ENCODE peak calls at places on chromosomes 7 and 10, in seven cellular contexts. A, H, J, N, I, P and E are unnamed samples.

GRCh38 chr7:33905389-33906032 is at the start of gene BMPER:
- DNase-seq in P (no peak), I (no peak), N (peak; percentile 49), H (no peak), A (peak; percentile 59), J (peak; percentile 70), E (no peak)

GRCh38 chr10:4691776-4692175 is 134.2 kb upstream of the AKR1E2 start:
- DNase-seq in H (no peak), I (no peak), J (no peak), A (no peak), P (no peak), N (no peak), E (no peak)

GRCh38 chr10:15453462-15453861 is 82.4 kb upstream of the FAM171A1 start:
- DNase-seq in I (no peak), J (no peak), P (no peak), H (no peak), N (no peak), A (no peak), E (no peak)

GRCh38 chr10:72238392-72239175 is 22.5 kb upstream of the ASCC1 start:
- DNase-seq in J (peak; percentile 86), H (no peak), P (no peak), N (no peak), I (no peak), A (no peak), E (no peak)

GRCh38 chr7:93544686-93545085 is 29.8 kb downstream of the CALCR start:
- DNase-seq in N (no peak), I (no peak), J (no peak), P (no peak), H (no peak), A (no peak), E (no peak)

GRCh38 chr10:15719062-15719898 is 442 bp downstream of the ITGA8 start:
- DNase-seq in J (no peak), P (no peak), H (no peak), N (no peak), I (no peak), A (no peak), E (no peak)

GRCh38 chr7:5750026-5750425 is 31.4 kb downstream of the RNF216 start:
- DNase-seq in J (no peak), N (no peak), A (no peak), I (no peak), P (no peak), H (no peak), E (no peak)

GRCh38 chr7:101536232-101536631 is 92.9 kb downstream of the MYL10 start:
- DNase-seq in P (no peak), I (no peak), J (no peak), N (peak; percentile 40), A (no peak), H (no peak), E (no peak)

GRCh38 chr7:108167460-108167859 is 37.3 kb upstream of the LAMB4 start:
- DNase-seq in A (no peak), N (no peak), J (no peak), P (no peak), H (no peak), I (no peak), E (no peak)

GRCh38 chr7:84236398-84236797 is 41.8 kb upstream of the SEMA3A start:
- DNase-seq in I (no peak), N (no peak), P (no peak), H (no peak), J (no peak), A (no peak), E (no peak)

GRCh38 chr7:156151082-156151481 is 338.8 kb upstream of the SHH start:
- DNase-seq in N (no peak), J (no peak), I (no peak), A (peak; percentile 68), H (no peak), P (no peak), E (no peak)

GRCh38 chr7:129825005-129825553 is 127.7 kb downstream of the UBE2H start:
- DNase-seq in H (no peak), I (no peak), A (peak; percentile 89), N (no peak), P (peak; percentile 12), J (peak; percentile 76), E (peak; percentile 68)

GRCh38 chr7:78261302-78261701 is 462.7 kb downstream of the PHTF2 start:
- DNase-seq in J (no peak), A (no peak), P (no peak), H (no peak), N (no peak), I (no peak), E (no peak)

GRCh38 chr10:7301039-7301768 is 109.6 kb downstream of the SFMBT2 start:
- DNase-seq in J (no peak), H (no peak), A (no peak), N (no peak), I (no peak), P (no peak), E (no peak)

GRCh38 chr7:142855756-142856564 is 1.1 kb downstream of the EPHB6 start:
- DNase-seq in N (peak; percentile 52), H (no peak), I (no peak), P (no peak), A (no peak), J (peak; percentile 84), E (peak; percentile 82)

GRCh38 chr10:103967433-103968142 is 648 bp downstream of the SLK start:
- DNase-seq in N (no peak), J (no peak), A (no peak), P (no peak), H (no peak), I (peak; percentile 17), E (no peak)

GRCh38 chr10:29517352-29517923 is 117.3 kb downstream of the SVIL start:
- DNase-seq in H (no peak), I (no peak), J (no peak), N (no peak), A (no peak), P (no peak), E (no peak)

GRCh38 chr7:5452937-5453540 is 29.4 kb upstream of the TNRC18 start:
- DNase-seq in N (no peak), I (no peak), H (no peak), P (no peak), A (no peak), J (no peak), E (no peak)

GRCh38 chr7:25765110-25765509 is 386.9 kb upstream of the NFE2L3 start:
- DNase-seq in N (no peak), A (no peak), I (no peak), H (no peak), J (no peak), P (no peak), E (no peak)

GRCh38 chr10:129417164-129417563 is 49.9 kb upstream of the MGMT start:
- DNase-seq in N (no peak), I (no peak), A (no peak), J (no peak), H (no peak), P (no peak), E (no peak)